ENCODE peak calls at places on chromosomes 16 and 17, in eight cellular contexts. Z is HepG2, V is upper lobe of left lung, H is heart left ventricle, Y is A549, U is body of pancreas, F is K562, S is IMR-90. C is an unnamed sample.

GRCh38 chr16:35572186-35572585 is 2112.8 kb downstream of the TP53TG3F start:
- ATAC-seq in Z (no peak), V (no peak), H (no peak), Y (no peak), U (no peak), F (no peak), S (no peak), C (no peak)

GRCh38 chr17:49779730-49780220 is 8.7 kb upstream of the KAT7 start:
- ATAC-seq in Z (peak; percentile 85), V (peak; percentile 19), H (peak; percentile 64), Y (peak; percentile 86), U (peak; percentile 79), F (peak; percentile 95), S (peak; percentile 91), C (peak; percentile 57)

GRCh38 chr17:78323821-78324390 is 36.0 kb downstream of the SOCS3 start:
- ATAC-seq in Z (no peak), V (no peak), H (no peak), Y (no peak), U (no peak), F (no peak), S (no peak), C (no peak)

GRCh38 chr16:13928644-13929043 is 8.7 kb downstream of the ERCC4 start:
- ATAC-seq in Z (no peak), V (no peak), H (no peak), Y (no peak), U (no peak), F (no peak), S (no peak), C (no peak)

GRCh38 chr17:2905269-2905668 is 109.0 kb downstream of the RAP1GAP2 start:
- ATAC-seq in Z (no peak), V (no peak), H (peak; percentile 78), Y (no peak), U (no peak), F (no peak), S (no peak), C (no peak)

GRCh38 chr17:21027031-21027430 is 15.8 kb downstream of the USP22 start:
- ATAC-seq in Z (no peak), V (no peak), H (no peak), Y (no peak), U (no peak), F (no peak), S (no peak), C (no peak)

GRCh38 chr17:56557682-56558081 is 35.8 kb upstream of the NOG start:
- ATAC-seq in Z (no peak), V (no peak), H (no peak), Y (no peak), U (no peak), F (no peak), S (no peak), C (no peak)

GRCh38 chr17:42682400-42683384 is at the start of gene CNTNAP1:
- ATAC-seq in Z (peak; percentile 49), V (no peak), H (peak; percentile 1), Y (peak; percentile 5), U (no peak), F (no peak), S (peak; percentile 48), C (peak; percentile 12)

GRCh38 chr16:27426423-27427408 is 24.7 kb downstream of the IL21R start:
- ATAC-seq in Z (peak; percentile 94), V (no peak), H (no peak), Y (peak; percentile 88), U (no peak), F (peak; percentile 92), S (peak; percentile 99), C (no peak)

GRCh38 chr16:47732122-47732805 is 271.1 kb downstream of the PHKB start:
- ATAC-seq in Z (no peak), V (no peak), H (no peak), Y (peak; percentile 66), U (no peak), F (no peak), S (peak; percentile 56), C (no peak)

GRCh38 chr17:82590881-82591539 is 57.2 kb downstream of the WDR45B start:
- ATAC-seq in Z (no peak), V (no peak), H (peak; percentile 3), Y (no peak), U (no peak), F (no peak), S (no peak), C (no peak)

GRCh38 chr16:9114842-9115241 is 23.4 kb downstream of the HAPSTR1 start:
- ATAC-seq in Z (peak; percentile 20), V (no peak), H (no peak), Y (peak; percentile 34), U (no peak), F (peak; percentile 12), S (no peak), C (no peak)

GRCh38 chr16:17313085-17313611 is 157.6 kb downstream of the XYLT1 start:
- ATAC-seq in Z (no peak), V (peak; percentile 64), H (peak; percentile 77), Y (no peak), U (peak; percentile 41), F (no peak), S (peak; percentile 73), C (peak; percentile 90)
- TF ChIP-seq POLR2A in Z (no peak), V (no peak), H (no peak), Y (no peak), U (no peak), F (no peak), S (no peak), C (peak; percentile 23)

GRCh38 chr16:85612191-85612800 is 826 bp upstream of the GSE1 start:
- ATAC-seq in Z (peak; percentile 18), V (peak; percentile 68), H (peak; percentile 57), Y (peak; percentile 69), U (peak; percentile 48), F (peak; percentile 2), S (peak; percentile 65), C (peak; percentile 59)

GRCh38 chr16:85613609-85614337 is 651 bp downstream of the GSE1 start:
- ATAC-seq in Z (peak; percentile 1), V (no peak), H (peak; percentile 3), Y (peak; percentile 1), U (no peak), F (peak; percentile 8), S (no peak), C (no peak)

GRCh38 chr16:85614338-85615013 is 1.4 kb downstream of the GSE1 start:
- ATAC-seq in Z (no peak), V (no peak), H (no peak), Y (no peak), U (no peak), F (no peak), S (no peak), C (no peak)

GRCh38 chr16:85611455-85612190 is 1.5 kb upstream of the GSE1 start:
- ATAC-seq in Z (peak; percentile 12), V (peak; percentile 11), H (peak; percentile 61), Y (peak; percentile 42), U (peak; percentile 49), F (peak; percentile 1), S (peak; percentile 41), C (peak; percentile 62)

DNA sequence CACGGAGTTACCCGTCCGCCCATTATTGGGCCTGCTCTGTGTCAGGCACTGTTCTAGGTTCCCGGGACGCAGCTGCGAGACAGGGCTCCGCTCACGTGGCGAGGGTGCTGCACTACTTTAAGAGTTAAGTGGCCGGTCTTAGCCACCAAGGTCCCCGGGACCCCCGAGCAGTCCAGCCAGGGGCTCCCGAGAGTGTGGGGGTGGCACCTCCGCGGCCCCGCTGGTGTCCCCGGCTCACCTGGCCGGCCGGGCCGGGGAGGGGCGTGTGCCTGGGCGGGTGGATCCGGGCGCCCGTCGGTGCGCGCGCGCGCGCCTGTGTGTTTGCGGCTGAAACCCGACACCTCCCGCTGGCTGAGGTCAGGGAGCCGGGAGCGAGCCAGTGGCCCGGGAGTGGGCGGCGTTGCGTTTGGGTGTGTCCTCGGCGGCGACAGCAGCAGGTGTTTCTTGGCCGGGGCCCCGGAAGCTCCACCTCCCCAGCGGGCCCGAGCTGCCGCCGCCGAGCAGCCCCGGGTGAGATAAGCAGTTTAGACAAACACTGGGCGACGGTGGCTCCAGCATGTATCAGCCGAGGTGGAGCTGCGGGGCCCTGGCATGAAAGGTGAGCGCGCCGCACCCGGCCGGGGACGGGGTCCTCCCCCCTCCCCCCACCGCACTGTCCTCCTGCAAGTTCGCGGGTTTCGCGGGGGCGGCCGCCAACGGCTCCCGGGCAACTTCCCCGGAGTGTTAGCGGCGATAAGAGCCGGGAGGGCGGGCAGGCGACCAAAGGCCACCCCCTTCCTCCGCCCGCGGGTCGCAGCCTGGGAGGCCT is at the start of gene GSE1:
- ATAC-seq in Z (peak; percentile 62), V (peak; percentile 62), H (peak; percentile 61), Y (peak; percentile 64), U (peak; percentile 71), F (peak; percentile 45), S (peak; percentile 33), C (peak; percentile 64)
- TF ChIP-seq POLR2A in Z (peak; percentile 59), V (peak; percentile 42), H (no peak), Y (peak; percentile 1), U (peak; percentile 99), F (peak; percentile 80), S (no peak), C (peak; percentile 17)

GRCh38 chr16:80151706-80152073 is 389.1 kb upstream of the DYNLRB2 start:
- ATAC-seq in Z (no peak), V (no peak), H (no peak), Y (no peak), U (peak; percentile 18), F (no peak), S (no peak), C (no peak)
- TF ChIP-seq POLR2A in Z (no peak), V (no peak), H (no peak), Y (no peak), U (no peak), F (no peak), S (no peak), C (no peak)

GRCh38 chr17:40399185-40399584 is 18.5 kb downstream of the TOP2A start:
- ATAC-seq in Z (peak; percentile 71), V (no peak), H (peak; percentile 70), Y (peak; percentile 91), U (peak; percentile 68), F (peak; percentile 84), S (peak; percentile 75), C (no peak)
- TF ChIP-seq POLR2A in Z (no peak), V (no peak), H (no peak), Y (no peak), U (no peak), F (no peak), S (no peak), C (no peak)

DNA sequence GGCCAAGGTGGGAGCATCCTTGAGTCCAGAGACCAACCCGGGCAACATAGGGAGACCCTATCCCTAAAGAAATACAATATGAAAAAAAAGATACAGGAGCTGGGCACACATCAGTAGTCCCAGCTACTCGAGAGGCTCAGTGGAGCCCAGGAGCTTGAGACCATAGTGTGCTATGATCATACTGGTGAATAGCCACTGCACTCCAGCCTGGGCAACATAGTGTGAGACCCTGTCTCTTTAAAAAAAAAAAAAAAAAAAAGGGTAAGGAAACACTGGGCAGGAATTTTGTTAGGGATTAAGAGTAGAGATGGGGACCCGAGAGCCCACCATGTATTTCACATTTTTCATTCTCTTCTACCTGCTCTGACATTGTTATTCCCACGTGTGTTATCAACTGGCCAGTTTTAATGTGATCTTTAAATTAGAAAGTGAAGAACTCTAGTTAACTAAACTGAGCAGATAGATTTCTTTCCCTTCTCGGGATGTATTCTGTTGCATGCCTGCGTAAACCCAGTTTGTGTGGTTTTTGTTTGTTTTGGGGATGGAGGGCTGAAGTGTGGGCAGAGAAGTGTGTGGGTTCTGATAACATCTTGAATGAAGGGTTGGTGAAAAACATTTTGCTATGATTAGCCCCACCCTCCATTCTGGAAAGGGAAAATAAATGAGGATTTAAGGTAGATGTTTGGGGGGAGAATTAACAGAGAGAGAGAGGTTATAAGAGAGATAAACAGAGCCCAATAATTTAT is 17.2 kb upstream of the SNTB2 start:
- ATAC-seq in Z (no peak), V (no peak), H (no peak), Y (no peak), U (no peak), F (no peak), S (no peak), C (no peak)
- TF ChIP-seq POLR2A in Z (no peak), V (no peak), H (no peak), Y (no peak), U (no peak), F (no peak), S (no peak), C (no peak)

GRCh38 chr17:40325156-40326013 is 16.4 kb downstream of the RARA start:
- ATAC-seq in Z (no peak), V (no peak), H (no peak), Y (no peak), U (no peak), F (no peak), S (no peak), C (no peak)
- TF ChIP-seq POLR2A in Z (no peak), V (no peak), H (no peak), Y (no peak), U (no peak), F (no peak), S (no peak), C (no peak)

C was measured in gastroesophageal sphincter.